ENCODE peak calls at places on chromosomes 1 and 21, in five cellular contexts. C is GM04504; H is IMR-90; G is activated CD8-positive, alpha-beta T cell treated with anti-CD3 and anti-CD28 coated beads for 36 hours; Q is small intestine. B is an unnamed sample.
A peak's percentile ranks its signal among the peaks of the same experiment; 100 is the strongest.

GRCh38 chr1:182249201-182249676 is 142.4 kb downstream of the GLUL start:
- DNase-seq in C (no peak), Q (peak; percentile 76), H (no peak), G (peak; percentile 44), B (no peak)

GRCh38 chr1:167111853-167112455 is 18.1 kb downstream of the STYXL2 start:
- DNase-seq in C (no peak), H (no peak), G (no peak), Q (no peak), B (no peak)

GRCh38 chr1:40857737-40858136 is 4.4 kb downstream of the CITED4 start:
- DNase-seq in Q (no peak), C (no peak), H (no peak), G (no peak), B (no peak)

GRCh38 chr21:38308785-38309119 is 52.0 kb downstream of the KCNJ15 start:
- DNase-seq in G (no peak), C (no peak), H (no peak), Q (no peak), B (no peak)

GRCh38 chr1:91697322-91698260 is 188.4 kb downstream of the TGFBR3 start:
- DNase-seq in G (peak; percentile 75), H (peak; percentile 79), Q (peak; percentile 26), C (no peak), B (no peak)

GRCh38 chr1:100902365-100902764 is 6.5 kb downstream of the SLC30A7 start:
- DNase-seq in H (no peak), G (no peak), C (no peak), Q (no peak), B (no peak)

GRCh38 chr1:160567858-160568682 is 11.2 kb downstream of the CD84 start:
- DNase-seq in G (peak; percentile 92), C (no peak), H (no peak), Q (peak; percentile 55), B (no peak)

GRCh38 chr1:154567386-154568164 is at the start of gene CHRNB2:
- DNase-seq in H (no peak), G (peak; percentile 72), Q (peak; percentile 53), C (peak; percentile 10), B (peak; percentile 79)

GRCh38 chr21:46269466-46269865 is 15.9 kb downstream of the MCM3AP start:
- DNase-seq in C (no peak), G (no peak), Q (no peak), H (no peak), B (no peak)

GRCh38 chr1:39799770-39800470 is 11.3 kb upstream of the BMP8B start:
- DNase-seq in H (peak; percentile 84), G (peak; percentile 75), Q (peak; percentile 66), C (peak; percentile 47), B (no peak)

GRCh38 chr1:205440121-205440475 is 15.7 kb downstream of the BLACAT1 start:
- DNase-seq in H (no peak), Q (no peak), G (no peak), C (no peak), B (no peak)

GRCh38 chr1:38576241-38576640 is 283.3 kb downstream of the RRAGC start:
- DNase-seq in Q (no peak), C (no peak), H (no peak), G (no peak), B (no peak)

GRCh38 chr1:65179148-65179547 is 31.1 kb downstream of the AK4 start:
- DNase-seq in G (no peak), H (no peak), C (no peak), Q (no peak), B (no peak)

GRCh38 chr1:1955651-1956094 is 36.6 kb upstream of the TMEM52 start:
- DNase-seq in G (no peak), H (no peak), C (no peak), Q (no peak), B (no peak)

GRCh38 chr1:93907718-93908117 is 1.5 kb downstream of the GCLM start:
- DNase-seq in Q (no peak), C (no peak), H (peak; percentile 54), G (no peak), B (no peak)

GRCh38 chr1:94335950-94336349 is 82.2 kb upstream of the ABCD3 start:
- DNase-seq in Q (peak; percentile 89), H (peak; percentile 95), G (peak; percentile 51), C (peak; percentile 83), B (peak; percentile 52)

GRCh38 chr1:23673086-23673813 is 18.4 kb upstream of the RPL11 start:
- DNase-seq in G (peak; percentile 59), C (peak; percentile 16), H (peak; percentile 69), Q (peak; percentile 91), B (no peak)

B was measured in iPS DF 19.7.